ENCODE peak calls at places on chromosomes 3 and 15, in five cellular contexts. One of them, this sample, is unnamed. For H3K4me1, the result is how much of the 10 kb centered on the place peaks cover.

GRCh38 chr3:42994595-42994994 is 15.5 kb downstream of the GASK1A start:
- DNase-seq in K562: no peak
- DNase-seq in A549: no peak
- DNase-seq in HepG2: no peak
- DNase-seq in HCT116: no peak
- DNase-seq in this sample: no peak

GRCh38 chr15:93265046-93265658 is 176.1 kb upstream of the RGMA start:
- DNase-seq in K562: no peak
- DNase-seq in A549: no peak
- DNase-seq in HepG2: peak
- DNase-seq in HCT116: no peak
- DNase-seq in this sample: no peak

GRCh38 chr3:24137958-24138875 is 193.1 kb downstream of the NR1D2 start:
- DNase-seq in K562: no peak
- DNase-seq in A549: no peak
- DNase-seq in HepG2: no peak
- DNase-seq in HCT116: no peak
- DNase-seq in this sample: no peak

GRCh38 chr15:25700916-25701315 is 162.2 kb downstream of the ATP10A start:
- DNase-seq in K562: no peak
- DNase-seq in A549: no peak
- DNase-seq in HepG2: no peak
- DNase-seq in HCT116: no peak
- DNase-seq in this sample: no peak

GRCh38 chr3:155491696-155492095 is 198.2 kb upstream of the STRIT1 start:
- DNase-seq in K562: no peak
- DNase-seq in A549: no peak
- DNase-seq in HepG2: no peak
- DNase-seq in HCT116: no peak
- DNase-seq in this sample: no peak

GRCh38 chr15:90982135-90982534 is 12.2 kb downstream of the PRC1 start:
- DNase-seq in K562: no peak
- DNase-seq in A549: no peak
- DNase-seq in HepG2: no peak
- DNase-seq in HCT116: no peak
- DNase-seq in this sample: no peak

GRCh38 chr3:25663324-25664065 is 1.2 kb downstream of the TOP2B start:
- DNase-seq in K562: peak
- DNase-seq in A549: peak
- DNase-seq in HepG2: peak
- DNase-seq in HCT116: peak
- DNase-seq in this sample: peak

GRCh38 chr3:159252772-159253384 is 451.0 kb downstream of the MFSD1 start:
- DNase-seq in K562: peak
- DNase-seq in A549: peak
- DNase-seq in HepG2: peak
- DNase-seq in HCT116: peak
- DNase-seq in this sample: peak

GRCh38 chr3:152295344-152295743 is 26.6 kb downstream of the MBNL1 start:
- DNase-seq in K562: no peak
- DNase-seq in A549: no peak
- DNase-seq in HepG2: no peak
- DNase-seq in HCT116: no peak
- DNase-seq in this sample: no peak

GRCh38 chr15:71313806-71314205 is 198.5 kb downstream of the THSD4 start:
- DNase-seq in K562: no peak
- DNase-seq in A549: no peak
- DNase-seq in HepG2: no peak
- DNase-seq in HCT116: no peak
- DNase-seq in this sample: no peak

GRCh38 chr3:30308131-30308530 is 298.3 kb upstream of the TGFBR2 start:
- DNase-seq in K562: no peak
- DNase-seq in A549: no peak
- DNase-seq in HepG2: no peak
- DNase-seq in HCT116: no peak
- DNase-seq in this sample: no peak

GRCh38 chr3:114743746-114744145 is 403.3 kb downstream of the ZBTB20 start:
- DNase-seq in K562: no peak
- DNase-seq in A549: no peak
- DNase-seq in HepG2: no peak
- DNase-seq in HCT116: no peak
- DNase-seq in this sample: no peak

GRCh38 chr3:31029756-31030155 is 135.3 kb upstream of the GADL1 start:
- DNase-seq in K562: no peak
- DNase-seq in A549: no peak
- DNase-seq in HepG2: no peak
- DNase-seq in HCT116: no peak
- DNase-seq in this sample: peak

GRCh38 chr3:111737712-111738097 is 121.4 kb upstream of the PHLDB2 start:
- DNase-seq in K562: no peak
- DNase-seq in A549: peak
- DNase-seq in HepG2: peak
- DNase-seq in HCT116: no peak
- DNase-seq in this sample: no peak

GRCh38 chr15:66809664-66810063 is 107.6 kb downstream of the SMAD6 start:
- DNase-seq in K562: no peak
- DNase-seq in A549: no peak
- DNase-seq in HepG2: no peak
- DNase-seq in HCT116: no peak
- DNase-seq in this sample: no peak

GRCh38 chr15:92914103-92914499 is 14.0 kb downstream of the CHD2 start:
- DNase-seq in K562: no peak
- DNase-seq in A549: no peak
- DNase-seq in HepG2: no peak
- DNase-seq in HCT116: no peak
- DNase-seq in this sample: peak

GRCh38 chr15:80003171-80003570 is 32.2 kb upstream of the BCL2A1 start:
- DNase-seq in K562: no peak
- DNase-seq in A549: no peak
- DNase-seq in HepG2: no peak
- DNase-seq in HCT116: no peak
- DNase-seq in this sample: peak

GRCh38 chr15:82881747-82882146 is 70.8 kb downstream of the HOMER2 start:
- DNase-seq in K562: no peak
- DNase-seq in A549: no peak
- DNase-seq in HepG2: no peak
- DNase-seq in HCT116: no peak
- DNase-seq in this sample: no peak

GRCh38 chr3:20741381-20741780 is 555.4 kb upstream of the SGO1 start:
- DNase-seq in K562: no peak
- DNase-seq in A549: no peak
- DNase-seq in HepG2: no peak
- DNase-seq in HCT116: no peak
- DNase-seq in this sample: no peak

GRCh38 chr3:30810617-30811016 is 83.8 kb downstream of the GADL1 start:
- DNase-seq in K562: no peak
- DNase-seq in A549: no peak
- DNase-seq in HepG2: no peak
- DNase-seq in HCT116: no peak
- DNase-seq in this sample: peak

GRCh38 chr3:170033489-170033888 is 4.3 kb upstream of the GPR160 start:
- DNase-seq in K562: no peak
- DNase-seq in A549: peak
- DNase-seq in HepG2: no peak
- DNase-seq in HCT116: no peak
- DNase-seq in this sample: no peak

GRCh38 chr15:67520976-67521769 is at the start of gene C15orf61:
- DNase-seq in K562: peak
- DNase-seq in A549: peak
- DNase-seq in HepG2: peak
- DNase-seq in HCT116: peak
- DNase-seq in this sample: peak

GRCh38 chr3:100023150-100023549 is 91.2 kb downstream of the FILIP1L start:
- DNase-seq in K562: no peak
- DNase-seq in A549: no peak
- DNase-seq in HepG2: peak
- DNase-seq in HCT116: no peak
- DNase-seq in this sample: no peak

GRCh38 chr3:28853830-28854229 is 427.0 kb upstream of the RBMS3 start:
- DNase-seq in K562: no peak
- DNase-seq in A549: peak
- DNase-seq in HepG2: no peak
- DNase-seq in HCT116: no peak
- DNase-seq in this sample: no peak

GRCh38 chr3:31265646-31266423 is 266.9 kb upstream of the STT3B start:
- DNase-seq in K562: no peak
- DNase-seq in A549: no peak
- DNase-seq in HepG2: no peak
- DNase-seq in HCT116: no peak
- DNase-seq in this sample: peak

GRCh38 chr15:80127911-80128310 is 24.9 kb upstream of the FAH start:
- DNase-seq in K562: no peak
- DNase-seq in A549: no peak
- DNase-seq in HepG2: no peak
- DNase-seq in HCT116: no peak
- DNase-seq in this sample: no peak

GRCh38 chr3:147989344-147989743 is 580.2 kb downstream of the ZIC1 start:
- DNase-seq in K562: no peak
- DNase-seq in A549: no peak
- DNase-seq in HepG2: no peak
- DNase-seq in HCT116: no peak
- DNase-seq in this sample: no peak

GRCh38 chr3:46954178-46954577 is 22.4 kb downstream of the CCDC12 start:
- DNase-seq in K562: no peak
- DNase-seq in A549: no peak
- DNase-seq in HepG2: no peak
- DNase-seq in HCT116: no peak
- DNase-seq in this sample: no peak

GRCh38 chr15:100457201-100457600 is 71.5 kb downstream of the CERS3 start:
- DNase-seq in K562: no peak
- DNase-seq in A549: no peak
- DNase-seq in HepG2: no peak
- DNase-seq in HCT116: no peak
- DNase-seq in this sample: peak

GRCh38 chr15:81312790-81313543 is 11.0 kb downstream of the STARD5 start:
- DNase-seq in K562: no peak
- DNase-seq in A549: peak
- DNase-seq in HepG2: no peak
- DNase-seq in HCT116: peak
- DNase-seq in this sample: no peak

GRCh38 chr3:54970895-54971294 is 43.0 kb upstream of the LRTM1 start:
- DNase-seq in K562: no peak
- DNase-seq in A549: no peak
- DNase-seq in HepG2: no peak
- DNase-seq in HCT116: no peak
- DNase-seq in this sample: no peak

GRCh38 chr15:78454992-78455391 is 17.0 kb downstream of the IREB2 start:
- DNase-seq in K562: no peak
- DNase-seq in A549: no peak
- DNase-seq in HepG2: no peak
- DNase-seq in HCT116: no peak
- DNase-seq in this sample: no peak

GRCh38 chr15:57806003-57806402 is 99.5 kb downstream of the POLR2M start:
- DNase-seq in K562: no peak
- DNase-seq in A549: no peak
- DNase-seq in HepG2: no peak
- DNase-seq in HCT116: no peak
- DNase-seq in this sample: no peak

DNA sequence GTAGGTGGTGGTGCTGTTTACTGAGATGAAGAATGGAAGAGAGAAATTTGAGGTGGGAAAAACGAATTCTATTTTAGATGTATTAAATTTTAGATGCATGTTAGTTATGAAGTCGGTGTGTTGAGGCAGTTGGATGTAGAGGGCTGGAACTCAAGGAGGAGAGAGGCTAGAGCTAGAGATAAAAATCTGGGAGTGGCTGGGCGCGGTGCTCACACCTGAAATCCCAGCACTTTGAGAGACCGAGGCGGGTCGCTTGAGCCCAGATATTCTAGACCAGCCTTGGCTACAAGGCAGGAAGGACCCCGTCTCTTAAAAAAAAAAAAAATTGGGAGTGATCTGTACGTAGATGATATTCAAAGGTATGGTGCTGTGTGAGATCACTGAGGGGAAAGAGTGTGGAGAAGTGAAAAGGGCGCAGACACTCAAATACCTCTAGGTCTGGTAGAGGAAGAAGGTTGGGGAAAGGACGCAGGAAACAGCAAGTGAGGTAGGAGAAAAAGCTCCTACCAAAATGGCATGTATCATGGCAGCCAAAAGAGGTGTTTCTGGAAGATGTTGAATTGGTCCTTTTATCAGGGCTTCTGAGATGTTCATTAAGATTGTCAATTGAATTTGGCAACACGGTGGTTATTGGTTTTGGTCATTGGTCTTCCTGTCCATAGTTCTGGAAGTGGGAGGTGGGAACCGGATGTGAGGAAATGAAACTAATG is 1.8 kb downstream of the YEATS2 start:
- DNase-seq in K562: peak
- DNase-seq in A549: no peak
- DNase-seq in HepG2: no peak
- DNase-seq in HCT116: no peak
- DNase-seq in this sample: peak
- TF ChIP-seq REST in K562: no peak
- TF ChIP-seq REST in A549: no peak
- TF ChIP-seq REST in HepG2: no peak
- TF ChIP-seq REST in HCT116: no peak
- TF ChIP-seq REST in this sample: no peak

GRCh38 chr15:85008474-85009260 is 27.0 kb downstream of the PDE8A start:
- DNase-seq in K562: no peak
- DNase-seq in A549: no peak
- DNase-seq in HepG2: no peak
- DNase-seq in HCT116: no peak
- DNase-seq in this sample: no peak

GRCh38 chr15:85011210-85011571 is 29.5 kb downstream of the PDE8A start:
- DNase-seq in K562: no peak
- DNase-seq in A549: no peak
- DNase-seq in HepG2: no peak
- DNase-seq in HCT116: no peak
- DNase-seq in this sample: no peak

GRCh38 chr15:85010114-85010471 is 28.4 kb downstream of the PDE8A start:
- DNase-seq in K562: no peak
- DNase-seq in A549: no peak
- DNase-seq in HepG2: no peak
- DNase-seq in HCT116: no peak
- DNase-seq in this sample: no peak

GRCh38 chr15:85009435-85009834 is 27.8 kb downstream of the PDE8A start:
- DNase-seq in K562: no peak
- DNase-seq in A549: no peak
- DNase-seq in HepG2: no peak
- DNase-seq in HCT116: no peak
- DNase-seq in this sample: no peak

GRCh38 chr15:85010472-85011209 is 29.0 kb downstream of the PDE8A start:
- DNase-seq in K562: peak
- DNase-seq in A549: no peak
- DNase-seq in HepG2: no peak
- DNase-seq in HCT116: no peak
- DNase-seq in this sample: no peak
- H3K4me1 ChIP-seq in K562: under half
- H3K4me1 ChIP-seq in A549: half or more
- H3K4me1 ChIP-seq in HepG2: half or more
- H3K4me1 ChIP-seq in HCT116: under half
- H3K4me1 ChIP-seq in this sample: under half

GRCh38 chr15:48603922-48604321 is 41.6 kb downstream of the FBN1 start:
- DNase-seq in K562: no peak
- DNase-seq in A549: no peak
- DNase-seq in HepG2: no peak
- DNase-seq in HCT116: no peak
- DNase-seq in this sample: no peak
- H3K4me2 ChIP-seq in K562: no peak
- H3K4me2 ChIP-seq in A549: no peak
- H3K4me2 ChIP-seq in HepG2: no peak
- H3K4me2 ChIP-seq in HCT116: no peak
- H3K4me2 ChIP-seq in this sample: no peak

GRCh38 chr3:8987673-8988655 is 24.7 kb upstream of the RAD18 start:
- DNase-seq in K562: peak
- DNase-seq in A549: peak
- DNase-seq in HepG2: peak
- DNase-seq in HCT116: peak
- DNase-seq in this sample: peak
- TF ChIP-seq REST in K562: no peak
- TF ChIP-seq REST in A549: no peak
- TF ChIP-seq REST in HepG2: no peak
- TF ChIP-seq REST in HCT116: no peak
- TF ChIP-seq REST in this sample: no peak

This sample was measured in GM23338.